ENCODE peak calls at places on chromosomes 2 and 18, in six cellular contexts. H is IMR-90, T is GM12864, C is AG10803, Z is GM06990, J is body of pancreas. A is an unnamed sample.

GRCh38 chr2:231057590-231057989 is 923 bp downstream of the PSMD1 start:
- DNase-seq in C (peak), J (no peak), Z (no peak), T (no peak), H (peak), A (peak)

GRCh38 chr2:11580697-11581096 is 46.9 kb downstream of the GREB1 start:
- DNase-seq in J (no peak), Z (no peak), C (no peak), H (no peak), T (no peak), A (no peak)

GRCh38 chr2:37671013-37671815 is at the start of gene CDC42EP3:
- DNase-seq in J (peak), C (no peak), Z (peak), H (no peak), T (no peak), A (peak)

GRCh38 chr18:7954229-7954628 is 387.1 kb downstream of the PTPRM start:
- DNase-seq in C (no peak), T (no peak), Z (no peak), J (no peak), H (peak), A (peak)

GRCh38 chr2:64492821-64493220 is 31.3 kb upstream of the AFTPH start:
- DNase-seq in T (no peak), H (no peak), J (no peak), Z (no peak), C (no peak), A (no peak)

GRCh38 chr18:14927701-14928100 is 179.7 kb downstream of the ANKRD30B start:
- DNase-seq in J (no peak), C (peak), H (no peak), T (no peak), Z (no peak), A (no peak)

GRCh38 chr2:136207030-136207623 is 89.2 kb upstream of the CXCR4 start:
- DNase-seq in C (no peak), Z (peak), H (no peak), J (no peak), T (peak), A (no peak)

GRCh38 chr2:159165065-159165464 is 121.4 kb downstream of the WDSUB1 start:
- DNase-seq in H (no peak), T (no peak), J (no peak), Z (no peak), C (no peak), A (no peak)

GRCh38 chr2:240991378-240992263 is 6.8 kb upstream of the SNED1 start:
- DNase-seq in T (no peak), J (peak), C (peak), H (peak), Z (no peak), A (peak)

GRCh38 chr18:73352546-73352945 is 484.8 kb upstream of the NETO1 start:
- DNase-seq in T (no peak), Z (no peak), J (no peak), H (peak), C (peak), A (peak)

GRCh38 chr18:56702946-56703345 is 51.8 kb downstream of the WDR7 start:
- DNase-seq in T (no peak), J (peak), Z (no peak), C (peak), H (peak), A (peak)

GRCh38 chr2:225270861-225271260 is 128.6 kb upstream of the NYAP2 start:
- DNase-seq in J (no peak), Z (peak), H (peak), T (peak), C (peak), A (peak)

GRCh38 chr18:37124511-37124910 is 295.6 kb downstream of the KIAA1328 start:
- DNase-seq in H (no peak), T (no peak), C (peak), J (no peak), Z (peak), A (no peak)

GRCh38 chr2:230668184-230668938 is 44.3 kb upstream of the CAB39 start:
- DNase-seq in T (no peak), C (no peak), Z (peak), H (peak), J (no peak), A (no peak)

GRCh38 chr18:71115261-71115660 is 826.4 kb downstream of the SOCS6 start:
- DNase-seq in J (no peak), Z (no peak), T (no peak), H (no peak), C (no peak), A (no peak)

GRCh38 chr18:58337688-58338087 is 291.2 kb downstream of the ALPK2 start:
- DNase-seq in Z (no peak), C (no peak), H (no peak), J (no peak), T (no peak), A (peak)

GRCh38 chr18:58303363-58303762 is 259.3 kb downstream of the NEDD4L start:
- DNase-seq in T (no peak), J (no peak), C (no peak), Z (no peak), H (no peak), A (no peak)

GRCh38 chr18:50044402-50044801 is 150.5 kb downstream of the MYO5B start:
- DNase-seq in J (no peak), Z (no peak), C (no peak), T (no peak), H (no peak), A (no peak)

GRCh38 chr2:194602750-194603149 is 1054.3 kb upstream of the SLC39A10 start:
- DNase-seq in T (no peak), Z (no peak), C (no peak), J (no peak), H (no peak), A (no peak)

GRCh38 chr2:200812122-200813022 is 662 bp downstream of the BZW1 start:
- DNase-seq in T (no peak), Z (peak), C (peak), H (peak), J (peak), A (peak)

GRCh38 chr2:109376796-109377495 is 236.8 kb downstream of the SEPTIN10 start:
- DNase-seq in Z (no peak), T (no peak), J (no peak), C (no peak), H (peak), A (no peak)

GRCh38 chr2:218744615-218745014 is 34.0 kb downstream of the TTLL4 start:
- DNase-seq in C (no peak), T (peak), H (no peak), Z (no peak), J (no peak), A (no peak)

GRCh38 chr2:174038472-174038871 is 73.3 kb upstream of the SP3 start:
- DNase-seq in J (no peak), Z (no peak), C (no peak), H (no peak), T (peak), A (no peak)

GRCh38 chr2:45833968-45834344 is 182.5 kb downstream of the PRKCE start:
- DNase-seq in T (peak), H (no peak), C (no peak), Z (peak), J (no peak), A (no peak)

GRCh38 chr2:207401338-207401737 is 128.4 kb upstream of the CREB1 start:
- DNase-seq in H (no peak), C (no peak), T (no peak), Z (no peak), J (no peak), A (no peak)

GRCh38 chr2:52222128-52222527 is 1190.2 kb upstream of the NRXN1 start:
- DNase-seq in H (peak), Z (no peak), J (no peak), T (no peak), C (no peak), A (peak)

GRCh38 chr2:218645126-218645525 is 14.3 kb downstream of the ZNF142 start:
- DNase-seq in C (peak), H (peak), T (no peak), J (no peak), Z (no peak), A (peak)

GRCh38 chr2:190634381-190634780 is 14.5 kb upstream of the NAB1 start:
- DNase-seq in Z (no peak), H (peak), J (no peak), T (no peak), C (peak), A (peak)

GRCh38 chr2:215241791-215242305 is 70.0 kb upstream of the ATIC start:
- DNase-seq in H (no peak), T (no peak), C (no peak), Z (no peak), J (no peak), A (no peak)

GRCh38 chr18:24831871-24832665 is 371.6 kb downstream of the HRH4 start:
- DNase-seq in Z (no peak), J (peak), H (no peak), C (no peak), T (no peak), A (no peak)

GRCh38 chr2:139217641-139218040 is 437.5 kb upstream of the NXPH2 start:
- DNase-seq in J (no peak), C (no peak), Z (no peak), T (no peak), H (no peak), A (no peak)

DNA sequence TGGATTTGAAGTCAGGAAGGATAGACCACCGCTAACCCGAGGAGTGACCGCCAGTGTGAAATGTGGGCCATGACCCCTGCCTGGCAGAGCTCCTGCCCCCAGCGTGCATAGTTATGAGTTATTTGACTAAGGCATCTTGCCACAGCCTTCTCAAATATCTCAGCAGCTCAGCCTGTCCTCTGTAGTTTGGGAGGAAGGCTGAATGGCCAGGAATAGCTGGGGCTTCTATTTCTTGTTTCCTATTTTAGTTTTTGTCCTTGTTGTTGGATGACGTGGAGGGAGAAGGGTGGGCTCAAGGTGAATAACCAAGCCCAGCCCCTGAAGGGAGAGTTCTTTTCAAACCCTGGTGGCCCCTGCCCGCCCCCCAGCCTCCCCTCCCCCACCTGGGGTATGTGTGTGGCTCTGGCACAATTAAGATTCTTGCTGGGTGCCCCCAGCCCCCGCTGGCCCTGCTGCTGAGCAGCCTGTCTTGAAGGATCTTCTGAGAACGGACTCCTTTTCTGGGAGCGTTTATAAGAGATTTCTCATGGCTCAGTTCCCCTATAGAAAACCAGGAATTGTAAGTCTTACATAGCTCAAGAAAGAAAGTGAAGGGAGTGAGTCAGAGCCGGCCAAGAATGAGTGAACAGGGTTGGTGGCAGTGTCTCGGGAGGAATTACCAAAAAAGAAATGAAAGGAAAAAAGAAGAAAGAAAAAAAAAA is 157.4 kb downstream of the GLI2 start:
- DNase-seq in T (no peak), C (peak), J (no peak), H (peak), Z (no peak), A (peak)
- H3K4me3 ChIP-seq in T (no peak), C (no peak), J (no peak), H (peak), Z (no peak), A (no peak)

DNA sequence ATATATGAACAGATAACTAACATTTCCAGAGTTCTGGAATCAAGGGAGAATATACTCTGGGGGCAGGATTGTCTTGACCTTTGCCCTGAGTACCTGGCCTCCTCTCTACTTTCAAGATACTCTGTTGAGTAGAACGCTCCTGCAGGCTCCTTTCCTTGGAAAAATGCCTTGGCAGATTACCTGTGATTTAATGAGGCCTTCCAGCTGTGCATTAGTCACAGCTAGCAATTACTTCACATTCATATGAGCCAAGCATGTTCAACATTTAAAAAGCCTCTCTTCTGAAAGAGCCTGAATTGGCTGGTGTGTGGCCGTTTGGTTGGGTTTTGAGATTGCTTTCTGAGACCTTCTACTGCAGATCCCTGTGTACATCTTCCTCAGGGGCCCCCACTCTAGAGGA is 142.2 kb downstream of the PLCL1 start:
- DNase-seq in Z (no peak), J (no peak), C (no peak), T (no peak), H (no peak), A (peak)
- TF ChIP-seq CTCF in Z (no peak), J (no peak), C (no peak), T (no peak), H (no peak), A (no peak)

GRCh38 chr2:199460808-199461454 is 3.2 kb upstream of the SATB2 start:
- DNase-seq in T (no peak), J (no peak), Z (no peak), C (no peak), H (no peak), A (peak)
- H3K4me3 ChIP-seq in T (no peak), J (no peak), Z (no peak), C (peak), H (peak), A (peak)

DNA sequence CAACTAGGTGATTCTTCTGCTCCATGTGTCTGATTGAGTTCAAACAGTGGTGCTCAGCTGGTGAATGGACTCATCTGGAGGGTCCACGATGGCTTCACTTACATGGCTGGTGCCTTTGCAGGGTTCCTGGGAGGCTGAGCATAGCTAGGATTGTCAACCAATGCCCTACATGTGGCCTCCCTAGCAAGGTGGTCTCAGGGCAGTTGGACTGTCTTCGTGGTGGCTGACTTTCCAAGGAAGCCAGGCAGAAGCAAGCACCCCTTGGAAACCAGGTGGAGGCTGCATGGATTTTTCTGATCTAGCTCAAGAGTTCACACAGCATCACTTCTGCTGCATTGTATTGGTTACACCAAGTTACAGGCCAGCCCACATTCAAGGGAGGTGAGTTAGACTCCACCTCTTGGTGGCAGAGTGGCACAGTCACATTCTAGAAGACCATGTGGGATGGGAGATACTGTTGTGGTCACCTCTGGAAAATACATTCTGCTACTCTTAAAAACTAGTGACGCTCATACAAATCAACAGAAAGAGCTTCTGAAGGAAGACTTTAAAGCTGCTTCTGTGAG is 6.9 kb downstream of the IL1R2 start:
- DNase-seq in C (no peak), T (no peak), H (no peak), Z (no peak), J (no peak), A (no peak)
- TF ChIP-seq CTCF in C (no peak), T (no peak), H (no peak), Z (peak), J (no peak), A (no peak)

A was measured in fibroblast of the aortic adventitia.